ENCODE peak calls at places on chromosomes 16 and 17, in eight cellular contexts. One of them, this sample, is unnamed.

GRCh38 chr17:77332034-77332971 is 191.5 kb downstream of the SEC14L1 start:
- DNase-seq in GM23338: no peak
- DNase-seq in spleen: peak; percentile 54
- DNase-seq in mammary epithelial cell: no peak
- DNase-seq in ascending aorta: peak; percentile 61
- DNase-seq in MCF 10A: no peak
- DNase-seq in fibroblast of the aortic adventitia: no peak
- DNase-seq in right lobe of liver: peak; percentile 14
- DNase-seq in this sample: no peak

GRCh38 chr17:65886240-65886639 is 305.7 kb downstream of the CEP112 start:
- DNase-seq in GM23338: no peak
- DNase-seq in spleen: no peak
- DNase-seq in mammary epithelial cell: no peak
- DNase-seq in ascending aorta: no peak
- DNase-seq in MCF 10A: no peak
- DNase-seq in fibroblast of the aortic adventitia: peak; percentile 70
- DNase-seq in right lobe of liver: no peak
- DNase-seq in this sample: no peak

GRCh38 chr16:88691129-88691813 is 5.0 kb upstream of the SNAI3 start:
- DNase-seq in GM23338: no peak
- DNase-seq in spleen: peak; percentile 78
- DNase-seq in mammary epithelial cell: no peak
- DNase-seq in ascending aorta: no peak
- DNase-seq in MCF 10A: no peak
- DNase-seq in fibroblast of the aortic adventitia: no peak
- DNase-seq in right lobe of liver: peak; percentile 53
- DNase-seq in this sample: no peak

GRCh38 chr17:15341385-15341849 is at the start of gene TEKT3:
- DNase-seq in GM23338: peak; percentile 97
- DNase-seq in spleen: peak; percentile 85
- DNase-seq in mammary epithelial cell: peak; percentile 57
- DNase-seq in ascending aorta: peak; percentile 86
- DNase-seq in MCF 10A: peak; percentile 43
- DNase-seq in fibroblast of the aortic adventitia: peak; percentile 46
- DNase-seq in right lobe of liver: peak; percentile 75
- DNase-seq in this sample: peak; percentile 76

GRCh38 chr16:11597268-11597690 is 10.6 kb upstream of the LITAF start:
- DNase-seq in GM23338: no peak
- DNase-seq in spleen: peak; percentile 72
- DNase-seq in mammary epithelial cell: no peak
- DNase-seq in ascending aorta: peak; percentile 74
- DNase-seq in MCF 10A: no peak
- DNase-seq in fibroblast of the aortic adventitia: no peak
- DNase-seq in right lobe of liver: peak; percentile 15
- DNase-seq in this sample: no peak

GRCh38 chr17:39104046-39104445 is 47.4 kb downstream of the PLXDC1 start:
- DNase-seq in GM23338: no peak
- DNase-seq in spleen: no peak
- DNase-seq in mammary epithelial cell: no peak
- DNase-seq in ascending aorta: no peak
- DNase-seq in MCF 10A: no peak
- DNase-seq in fibroblast of the aortic adventitia: peak; percentile 48
- DNase-seq in right lobe of liver: no peak
- DNase-seq in this sample: no peak

GRCh38 chr17:7024402-7024785 is 1.5 kb downstream of the BCL6B start:
- DNase-seq in GM23338: no peak
- DNase-seq in spleen: no peak
- DNase-seq in mammary epithelial cell: no peak
- DNase-seq in ascending aorta: no peak
- DNase-seq in MCF 10A: no peak
- DNase-seq in fibroblast of the aortic adventitia: no peak
- DNase-seq in right lobe of liver: no peak
- DNase-seq in this sample: no peak

GRCh38 chr16:52446076-52446475 is 100.9 kb downstream of the TOX3 start:
- DNase-seq in GM23338: no peak
- DNase-seq in spleen: no peak
- DNase-seq in mammary epithelial cell: no peak
- DNase-seq in ascending aorta: no peak
- DNase-seq in MCF 10A: no peak
- DNase-seq in fibroblast of the aortic adventitia: no peak
- DNase-seq in right lobe of liver: no peak
- DNase-seq in this sample: no peak

GRCh38 chr17:8162997-8163977 is 539 bp upstream of the VAMP2 start:
- DNase-seq in GM23338: peak; percentile 89
- DNase-seq in spleen: peak; percentile 87
- DNase-seq in mammary epithelial cell: no peak
- DNase-seq in ascending aorta: no peak
- DNase-seq in MCF 10A: no peak
- DNase-seq in fibroblast of the aortic adventitia: no peak
- DNase-seq in right lobe of liver: peak; percentile 86
- DNase-seq in this sample: no peak

GRCh38 chr16:68289621-68290329 is 21.0 kb downstream of the SLC7A6OS start:
- DNase-seq in GM23338: no peak
- DNase-seq in spleen: peak; percentile 88
- DNase-seq in mammary epithelial cell: no peak
- DNase-seq in ascending aorta: no peak
- DNase-seq in MCF 10A: no peak
- DNase-seq in fibroblast of the aortic adventitia: peak; percentile 46
- DNase-seq in right lobe of liver: no peak
- DNase-seq in this sample: no peak

GRCh38 chr17:7523033-7523432 is 25.8 kb upstream of the TNFSF12 start:
- DNase-seq in GM23338: peak; percentile 94
- DNase-seq in spleen: peak; percentile 80
- DNase-seq in mammary epithelial cell: no peak
- DNase-seq in ascending aorta: no peak
- DNase-seq in MCF 10A: no peak
- DNase-seq in fibroblast of the aortic adventitia: peak; percentile 22
- DNase-seq in right lobe of liver: no peak
- DNase-seq in this sample: peak; percentile 9

GRCh38 chr16:24541534-24541933 is 2.2 kb downstream of the RBBP6 start:
- DNase-seq in GM23338: no peak
- DNase-seq in spleen: no peak
- DNase-seq in mammary epithelial cell: no peak
- DNase-seq in ascending aorta: no peak
- DNase-seq in MCF 10A: no peak
- DNase-seq in fibroblast of the aortic adventitia: peak; percentile 14
- DNase-seq in right lobe of liver: no peak
- DNase-seq in this sample: no peak

GRCh38 chr17:70687421-70687820 is 518.1 kb downstream of the KCNJ2 start:
- DNase-seq in GM23338: no peak
- DNase-seq in spleen: no peak
- DNase-seq in mammary epithelial cell: no peak
- DNase-seq in ascending aorta: no peak
- DNase-seq in MCF 10A: peak; percentile 11
- DNase-seq in fibroblast of the aortic adventitia: no peak
- DNase-seq in right lobe of liver: no peak
- DNase-seq in this sample: no peak

GRCh38 chr17:80780381-80781187 is 211.1 kb upstream of the CHMP6 start:
- DNase-seq in GM23338: no peak
- DNase-seq in spleen: no peak
- DNase-seq in mammary epithelial cell: no peak
- DNase-seq in ascending aorta: no peak
- DNase-seq in MCF 10A: no peak
- DNase-seq in fibroblast of the aortic adventitia: no peak
- DNase-seq in right lobe of liver: no peak
- DNase-seq in this sample: no peak

GRCh38 chr17:28949185-28950016 is 1.9 kb downstream of the PHF12 start:
- DNase-seq in GM23338: peak; percentile 74
- DNase-seq in spleen: peak; percentile 95
- DNase-seq in mammary epithelial cell: peak; percentile 69
- DNase-seq in ascending aorta: peak; percentile 78
- DNase-seq in MCF 10A: peak; percentile 83
- DNase-seq in fibroblast of the aortic adventitia: peak; percentile 56
- DNase-seq in right lobe of liver: peak; percentile 86
- DNase-seq in this sample: peak; percentile 52

GRCh38 chr16:19138601-19139000 is 24.8 kb downstream of the ITPRIPL2 start:
- DNase-seq in GM23338: peak; percentile 22
- DNase-seq in spleen: no peak
- DNase-seq in mammary epithelial cell: peak; percentile 91
- DNase-seq in ascending aorta: peak; percentile 78
- DNase-seq in MCF 10A: peak; percentile 99
- DNase-seq in fibroblast of the aortic adventitia: peak; percentile 65
- DNase-seq in right lobe of liver: peak; percentile 59
- DNase-seq in this sample: no peak

GRCh38 chr17:63571632-63572310 is 21.5 kb downstream of the DCAF7 start:
- DNase-seq in GM23338: no peak
- DNase-seq in spleen: no peak
- DNase-seq in mammary epithelial cell: peak; percentile 81
- DNase-seq in ascending aorta: no peak
- DNase-seq in MCF 10A: peak; percentile 41
- DNase-seq in fibroblast of the aortic adventitia: peak; percentile 83
- DNase-seq in right lobe of liver: no peak
- DNase-seq in this sample: no peak

GRCh38 chr16:48597563-48598392 is 12.2 kb downstream of the N4BP1 start:
- DNase-seq in GM23338: no peak
- DNase-seq in spleen: no peak
- DNase-seq in mammary epithelial cell: no peak
- DNase-seq in ascending aorta: no peak
- DNase-seq in MCF 10A: no peak
- DNase-seq in fibroblast of the aortic adventitia: no peak
- DNase-seq in right lobe of liver: no peak
- DNase-seq in this sample: no peak

GRCh38 chr16:20255002-20255401 is 72.3 kb downstream of the GP2 start:
- DNase-seq in GM23338: no peak
- DNase-seq in spleen: no peak
- DNase-seq in mammary epithelial cell: no peak
- DNase-seq in ascending aorta: no peak
- DNase-seq in MCF 10A: no peak
- DNase-seq in fibroblast of the aortic adventitia: no peak
- DNase-seq in right lobe of liver: no peak
- DNase-seq in this sample: no peak

DNA sequence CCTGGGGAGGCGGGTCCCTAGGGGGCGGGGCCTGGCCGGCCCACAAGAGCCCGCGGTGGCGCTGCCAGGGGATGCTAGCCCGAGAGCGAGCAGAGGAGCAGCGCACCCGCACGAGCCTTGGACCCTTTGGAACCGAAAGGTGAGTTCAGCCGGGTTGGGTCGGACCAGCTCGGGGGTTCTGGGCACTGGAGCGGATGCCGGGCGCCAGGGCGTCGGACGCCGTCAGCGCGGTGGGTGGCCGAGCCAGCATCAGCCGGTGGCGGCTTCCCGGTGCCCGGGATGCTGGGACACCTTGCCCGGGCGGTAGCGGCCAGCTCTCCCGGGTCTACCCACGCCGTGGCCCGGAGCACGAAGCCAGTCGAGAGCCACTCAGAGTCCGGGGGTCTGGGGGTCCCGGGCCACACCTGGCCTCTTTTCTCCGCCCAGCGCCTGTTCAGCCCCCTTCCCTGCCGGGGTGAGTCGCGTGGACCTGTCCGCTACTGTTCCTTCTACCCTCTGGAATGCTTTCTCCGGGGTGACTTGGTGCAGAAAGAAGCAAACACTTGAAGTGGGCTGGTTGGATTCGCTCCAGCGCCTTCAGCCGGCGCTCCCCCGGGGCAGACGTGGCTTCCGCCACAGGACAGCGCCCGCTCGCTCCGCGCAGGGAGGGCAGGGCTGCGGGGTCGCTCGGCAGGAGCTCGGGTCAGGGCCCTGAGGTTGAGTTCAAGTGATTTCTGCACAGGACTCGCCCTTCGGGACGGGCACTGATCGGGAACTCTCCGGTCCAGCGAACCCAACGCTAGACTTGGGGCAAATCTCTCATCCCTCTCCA is at the start of gene SCNN1G:
- DNase-seq in GM23338: peak; percentile 52
- DNase-seq in spleen: peak; percentile 75
- DNase-seq in mammary epithelial cell: peak; percentile 12
- DNase-seq in ascending aorta: no peak
- DNase-seq in MCF 10A: peak; percentile 23
- DNase-seq in fibroblast of the aortic adventitia: no peak
- DNase-seq in right lobe of liver: no peak
- DNase-seq in this sample: peak; percentile 6
- TF ChIP-seq CTCF in GM23338: no peak
- TF ChIP-seq CTCF in spleen: no peak
- TF ChIP-seq CTCF in mammary epithelial cell: no peak
- TF ChIP-seq CTCF in ascending aorta: no peak
- TF ChIP-seq CTCF in MCF 10A: no peak
- TF ChIP-seq CTCF in fibroblast of the aortic adventitia: no peak
- TF ChIP-seq CTCF in right lobe of liver: no peak
- TF ChIP-seq CTCF in this sample: peak; percentile 51

GRCh38 chr16:49890876-49891275 is 35.0 kb upstream of the ZNF423 start:
- DNase-seq in GM23338: peak; percentile 86
- DNase-seq in spleen: no peak
- DNase-seq in mammary epithelial cell: no peak
- DNase-seq in ascending aorta: no peak
- DNase-seq in MCF 10A: no peak
- DNase-seq in fibroblast of the aortic adventitia: no peak
- DNase-seq in right lobe of liver: no peak
- DNase-seq in this sample: no peak
- TF ChIP-seq CTCF in GM23338: peak; percentile 75
- TF ChIP-seq CTCF in spleen: no peak
- TF ChIP-seq CTCF in mammary epithelial cell: no peak
- TF ChIP-seq CTCF in ascending aorta: peak; percentile 22
- TF ChIP-seq CTCF in MCF 10A: no peak
- TF ChIP-seq CTCF in fibroblast of the aortic adventitia: no peak
- TF ChIP-seq CTCF in right lobe of liver: peak; percentile 17
- TF ChIP-seq CTCF in this sample: peak; percentile 40

DNA sequence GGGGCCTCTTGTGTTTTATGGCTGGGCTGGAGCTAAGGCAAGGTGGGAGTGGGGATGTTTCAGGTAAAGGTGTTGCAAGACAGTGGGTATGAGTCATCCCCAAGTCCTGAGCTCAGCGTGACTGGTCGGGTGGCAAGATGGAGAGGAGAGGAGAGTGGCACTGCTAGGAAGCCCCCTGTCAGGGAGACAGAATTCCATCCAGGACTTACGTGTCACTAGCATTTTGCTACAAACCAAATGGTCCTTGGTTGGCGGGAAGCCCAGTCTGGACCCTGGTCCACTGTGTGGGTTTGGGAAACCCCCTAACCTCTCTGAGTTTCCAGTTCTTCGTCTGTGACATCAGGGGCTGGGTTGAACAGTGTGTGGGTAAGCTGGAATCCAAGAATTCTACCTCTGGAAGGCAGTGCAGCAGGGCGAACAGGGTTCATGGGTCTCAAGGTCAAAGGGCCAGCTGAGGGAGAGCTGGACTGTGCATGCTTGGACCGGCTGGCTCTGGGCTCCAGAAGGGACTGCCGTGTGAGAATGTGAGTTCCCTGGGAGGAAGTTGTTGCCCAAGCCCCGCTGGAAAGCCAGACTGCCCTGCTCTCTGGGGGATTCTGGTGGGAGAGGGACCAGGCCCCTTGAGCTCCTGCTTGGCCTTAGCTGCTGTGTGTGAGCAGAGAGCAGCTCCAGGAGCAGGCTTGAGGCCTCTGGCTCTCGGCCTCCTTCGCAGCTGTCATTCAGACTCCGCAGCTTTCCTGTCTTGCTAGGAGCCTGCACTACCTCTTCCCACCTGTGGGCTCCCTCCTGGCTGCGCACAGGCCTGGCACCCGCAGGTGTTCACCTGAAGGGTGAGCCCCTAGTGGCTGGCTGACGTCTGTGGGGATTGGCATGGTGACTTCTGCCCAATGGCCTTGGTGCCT is 84.5 kb downstream of the NT5M start:
- DNase-seq in GM23338: peak; percentile 89
- DNase-seq in spleen: no peak
- DNase-seq in mammary epithelial cell: peak; percentile 69
- DNase-seq in ascending aorta: no peak
- DNase-seq in MCF 10A: peak; percentile 70
- DNase-seq in fibroblast of the aortic adventitia: no peak
- DNase-seq in right lobe of liver: peak; percentile 73
- DNase-seq in this sample: no peak
- TF ChIP-seq CTCF in GM23338: peak; percentile 75
- TF ChIP-seq CTCF in spleen: peak; percentile 12
- TF ChIP-seq CTCF in mammary epithelial cell: peak; percentile 61
- TF ChIP-seq CTCF in ascending aorta: no peak
- TF ChIP-seq CTCF in MCF 10A: peak; percentile 30
- TF ChIP-seq CTCF in fibroblast of the aortic adventitia: no peak
- TF ChIP-seq CTCF in right lobe of liver: no peak
- TF ChIP-seq CTCF in this sample: peak; percentile 55

GRCh38 chr17:50596191-50597037 is 35.9 kb downstream of the CACNA1G start:
- DNase-seq in GM23338: peak; percentile 91
- DNase-seq in spleen: no peak
- DNase-seq in mammary epithelial cell: no peak
- DNase-seq in ascending aorta: no peak
- DNase-seq in MCF 10A: no peak
- DNase-seq in fibroblast of the aortic adventitia: no peak
- DNase-seq in right lobe of liver: no peak
- DNase-seq in this sample: peak; percentile 40
- TF ChIP-seq CTCF in GM23338: peak; percentile 72
- TF ChIP-seq CTCF in spleen: no peak
- TF ChIP-seq CTCF in mammary epithelial cell: peak; percentile 6
- TF ChIP-seq CTCF in ascending aorta: no peak
- TF ChIP-seq CTCF in MCF 10A: no peak
- TF ChIP-seq CTCF in fibroblast of the aortic adventitia: peak; percentile 17
- TF ChIP-seq CTCF in right lobe of liver: peak; percentile 24
- TF ChIP-seq CTCF in this sample: peak; percentile 45